ENCODE peak calls at places on chromosomes 5 and 9, in four cellular contexts. One of them, this sample, is unnamed.
A peak's percentile ranks its signal among the peaks of the same experiment; 100 is the strongest.

GRCh38 chr9:113674436-113674835 is 201.7 kb upstream of the ZNF618 start:
- DNase-seq in CD4-positive, alpha-beta T cell: no peak
- DNase-seq in right atrium auricular region: no peak
- DNase-seq in renal cortical epithelial cell: no peak
- DNase-seq in this sample: no peak

GRCh38 chr9:121675969-121676822 is 24.8 kb downstream of the DAB2IP start:
- DNase-seq in CD4-positive, alpha-beta T cell: no peak
- DNase-seq in right atrium auricular region: no peak
- DNase-seq in renal cortical epithelial cell: no peak
- DNase-seq in this sample: no peak

GRCh38 chr9:22354699-22355384 is 91.8 kb upstream of the DMRTA1 start:
- DNase-seq in right atrium auricular region: no peak
- DNase-seq in renal cortical epithelial cell: peak; percentile 26
- DNase-seq in CD4-positive, alpha-beta T cell: no peak
- DNase-seq in this sample: no peak

GRCh38 chr5:76225316-76225715 is 142.1 kb downstream of the SV2C start:
- DNase-seq in renal cortical epithelial cell: no peak
- DNase-seq in CD4-positive, alpha-beta T cell: no peak
- DNase-seq in right atrium auricular region: no peak
- DNase-seq in this sample: no peak

GRCh38 chr5:61412344-61412743 is 80.3 kb downstream of the ZSWIM6 start:
- DNase-seq in right atrium auricular region: no peak
- DNase-seq in renal cortical epithelial cell: no peak
- DNase-seq in CD4-positive, alpha-beta T cell: no peak
- DNase-seq in this sample: no peak

GRCh38 chr5:22787807-22788206 is 65.3 kb downstream of the CDH12 start:
- DNase-seq in renal cortical epithelial cell: no peak
- DNase-seq in right atrium auricular region: no peak
- DNase-seq in CD4-positive, alpha-beta T cell: no peak
- DNase-seq in this sample: no peak

GRCh38 chr5:133613743-133614142 is 1.4 kb upstream of the FSTL4 start:
- DNase-seq in renal cortical epithelial cell: no peak
- DNase-seq in CD4-positive, alpha-beta T cell: no peak
- DNase-seq in right atrium auricular region: no peak
- DNase-seq in this sample: no peak

GRCh38 chr5:39757121-39757520 is 332.3 kb upstream of the DAB2 start:
- DNase-seq in right atrium auricular region: no peak
- DNase-seq in renal cortical epithelial cell: peak; percentile 55
- DNase-seq in CD4-positive, alpha-beta T cell: no peak
- DNase-seq in this sample: no peak

GRCh38 chr5:179974946-179975712 is 67.4 kb upstream of the TBC1D9B start:
- DNase-seq in CD4-positive, alpha-beta T cell: peak; percentile 5
- DNase-seq in renal cortical epithelial cell: no peak
- DNase-seq in right atrium auricular region: no peak
- DNase-seq in this sample: peak; percentile 46

GRCh38 chr5:81605299-81605698 is 145.6 kb downstream of the SSBP2 start:
- DNase-seq in CD4-positive, alpha-beta T cell: no peak
- DNase-seq in renal cortical epithelial cell: no peak
- DNase-seq in right atrium auricular region: no peak
- DNase-seq in this sample: no peak

GRCh38 chr5:138542120-138542955 is 698 bp downstream of the ETF1 start:
- DNase-seq in renal cortical epithelial cell: no peak
- DNase-seq in CD4-positive, alpha-beta T cell: no peak
- DNase-seq in right atrium auricular region: no peak
- DNase-seq in this sample: peak; percentile 47

GRCh38 chr9:115235221-115235620 is 117.3 kb upstream of the TNC start:
- DNase-seq in renal cortical epithelial cell: no peak
- DNase-seq in CD4-positive, alpha-beta T cell: no peak
- DNase-seq in right atrium auricular region: no peak
- DNase-seq in this sample: no peak

GRCh38 chr5:172901788-172902496 is 57.3 kb upstream of the RPL26L1 start:
- DNase-seq in CD4-positive, alpha-beta T cell: no peak
- DNase-seq in right atrium auricular region: no peak
- DNase-seq in renal cortical epithelial cell: peak; percentile 76
- DNase-seq in this sample: no peak

GRCh38 chr9:131045300-131046092 is 36.5 kb downstream of the LAMC3 start:
- DNase-seq in renal cortical epithelial cell: no peak
- DNase-seq in CD4-positive, alpha-beta T cell: peak; percentile 22
- DNase-seq in right atrium auricular region: no peak
- DNase-seq in this sample: no peak

GRCh38 chr9:115847245-115847644 is 306.3 kb upstream of the PAPPA start:
- DNase-seq in CD4-positive, alpha-beta T cell: no peak
- DNase-seq in renal cortical epithelial cell: peak; percentile 50
- DNase-seq in right atrium auricular region: no peak
- DNase-seq in this sample: no peak

GRCh38 chr5:141681295-141681694 is 735 bp downstream of the ARAP3 start:
- DNase-seq in renal cortical epithelial cell: no peak
- DNase-seq in CD4-positive, alpha-beta T cell: no peak
- DNase-seq in right atrium auricular region: no peak
- DNase-seq in this sample: no peak

GRCh38 chr5:171162602-171163001 is 146.4 kb upstream of the TLX3 start:
- DNase-seq in CD4-positive, alpha-beta T cell: no peak
- DNase-seq in renal cortical epithelial cell: peak; percentile 4
- DNase-seq in right atrium auricular region: no peak
- DNase-seq in this sample: no peak

GRCh38 chr5:109688999-109689739 is 558 bp upstream of the MAN2A1 start:
- DNase-seq in renal cortical epithelial cell: peak; percentile 67
- DNase-seq in CD4-positive, alpha-beta T cell: peak; percentile 78
- DNase-seq in right atrium auricular region: peak; percentile 82
- DNase-seq in this sample: peak; percentile 92

GRCh38 chr9:7239708-7240107 is 481.9 kb downstream of the KDM4C start:
- DNase-seq in CD4-positive, alpha-beta T cell: no peak
- DNase-seq in renal cortical epithelial cell: no peak
- DNase-seq in right atrium auricular region: no peak
- DNase-seq in this sample: no peak

GRCh38 chr5:148343603-148344230 is 8.4 kb downstream of the SPINK9 start:
- DNase-seq in renal cortical epithelial cell: no peak
- DNase-seq in right atrium auricular region: no peak
- DNase-seq in CD4-positive, alpha-beta T cell: no peak
- DNase-seq in this sample: no peak

GRCh38 chr9:124030969-124031451 is 19.4 kb downstream of the LHX2 start:
- DNase-seq in CD4-positive, alpha-beta T cell: no peak
- DNase-seq in right atrium auricular region: no peak
- DNase-seq in renal cortical epithelial cell: peak; percentile 79
- DNase-seq in this sample: peak; percentile 28

GRCh38 chr5:57338068-57338848 is 144.4 kb downstream of the ACTBL2 start:
- DNase-seq in CD4-positive, alpha-beta T cell: no peak
- DNase-seq in right atrium auricular region: no peak
- DNase-seq in renal cortical epithelial cell: peak; percentile 63
- DNase-seq in this sample: peak; percentile 18

GRCh38 chr5:80140496-80140895 is 105.3 kb downstream of the THBS4 start:
- DNase-seq in CD4-positive, alpha-beta T cell: peak; percentile 32
- DNase-seq in renal cortical epithelial cell: no peak
- DNase-seq in right atrium auricular region: peak; percentile 42
- DNase-seq in this sample: no peak

GRCh38 chr9:32502459-32502858 is 23.5 kb downstream of the RIGI start:
- DNase-seq in right atrium auricular region: no peak
- DNase-seq in CD4-positive, alpha-beta T cell: no peak
- DNase-seq in renal cortical epithelial cell: peak; percentile 61
- DNase-seq in this sample: no peak

GRCh38 chr9:22165144-22165543 is 156.0 kb upstream of the CDKN2B start:
- DNase-seq in CD4-positive, alpha-beta T cell: no peak
- DNase-seq in renal cortical epithelial cell: peak; percentile 59
- DNase-seq in right atrium auricular region: no peak
- DNase-seq in this sample: no peak

GRCh38 chr5:43362725-43363435 is 49.3 kb downstream of the CCL28 start:
- DNase-seq in right atrium auricular region: no peak
- DNase-seq in renal cortical epithelial cell: no peak
- DNase-seq in CD4-positive, alpha-beta T cell: no peak
- DNase-seq in this sample: no peak

GRCh38 chr5:56106837-56107236 is 112.1 kb upstream of the IL6ST start:
- DNase-seq in renal cortical epithelial cell: peak; percentile 54
- DNase-seq in CD4-positive, alpha-beta T cell: no peak
- DNase-seq in right atrium auricular region: no peak
- DNase-seq in this sample: no peak

GRCh38 chr5:78648359-78649219 is at the start of gene LHFPL2:
- DNase-seq in renal cortical epithelial cell: no peak
- DNase-seq in CD4-positive, alpha-beta T cell: no peak
- DNase-seq in right atrium auricular region: peak; percentile 76
- DNase-seq in this sample: peak; percentile 67

GRCh38 chr5:122897283-122897602 is 51.8 kb downstream of the SNX24 start:
- DNase-seq in right atrium auricular region: no peak
- DNase-seq in renal cortical epithelial cell: no peak
- DNase-seq in CD4-positive, alpha-beta T cell: no peak
- DNase-seq in this sample: no peak

GRCh38 chr5:10145922-10146321 is 103.8 kb downstream of the ATPSCKMT start:
- DNase-seq in CD4-positive, alpha-beta T cell: no peak
- DNase-seq in renal cortical epithelial cell: peak; percentile 49
- DNase-seq in right atrium auricular region: no peak
- DNase-seq in this sample: peak; percentile 18

GRCh38 chr5:141484499-141485304 is at the start of gene PCDHGC4:
- DNase-seq in CD4-positive, alpha-beta T cell: no peak
- DNase-seq in right atrium auricular region: peak; percentile 56
- DNase-seq in renal cortical epithelial cell: peak; percentile 21
- DNase-seq in this sample: no peak

GRCh38 chr9:121288874-121289553 is 21.1 kb downstream of the GSN start:
- DNase-seq in renal cortical epithelial cell: peak; percentile 88
- DNase-seq in CD4-positive, alpha-beta T cell: no peak
- DNase-seq in right atrium auricular region: peak; percentile 88
- DNase-seq in this sample: peak; percentile 79

This sample was measured in small intestine.